ENCODE peak calls at places on chromosomes 13 and 19, in nine cellular contexts. N is stimulated activated naive CD8-positive, alpha-beta T cell treated with anti-CD3 and anti-CD28 coated beads, Interleukin-15, amount 100 ng/mL, for 72 hours; I is stimulated activated CD8-positive, alpha-beta memory T cell treated with anti-CD3 and anti-CD28 coated beads, Interleukin-12 subunit alpha, Interleukin-12 subunit beta, amount 100 ng/mL, for 4 hours; Q is posterior cingulate gyrus; H is ELR; X is foreskin fibroblast; U is HT1080; O is stimulated activated effector memory CD8-positive, alpha-beta T cell treated with anti-CD3 and anti-CD28 coated beads, Interleukin-12 subunit alpha, Interleukin-12 subunit beta, amount 100 ng/mL, for 72 hours; S is lower lobe of right lung. T is an unnamed sample.

GRCh38 chr19:14093117-14093784 is 2.7 kb upstream of the SAMD1 start:
- DNase-seq in N (no peak), I (no peak), Q (no peak), H (no peak), X (no peak), U (no peak), O (no peak), S (no peak), T (no peak)

GRCh38 chr19:33551676-33552075 is 30.1 kb upstream of the PEPD start:
- DNase-seq in N (no peak), I (no peak), Q (no peak), H (no peak), X (no peak), U (no peak), O (no peak), S (no peak), T (no peak)

GRCh38 chr19:18205180-18205915 is 1.5 kb upstream of the RAB3A start:
- DNase-seq in N (peak; percentile 53), I (no peak), Q (peak; percentile 76), H (peak; percentile 83), X (peak; percentile 65), U (peak; percentile 22), O (peak; percentile 77), S (peak; percentile 82), T (peak; percentile 78)

GRCh38 chr13:69579351-69579750 is 528.3 kb upstream of the ATXN8OS start:
- DNase-seq in N (no peak), I (no peak), Q (no peak), H (peak; percentile 10), X (no peak), U (peak; percentile 6), O (no peak), S (no peak), T (no peak)

GRCh38 chr13:71867101-71867814 is at the start of gene DACH1:
- DNase-seq in N (peak; percentile 13), I (no peak), Q (peak; percentile 15), H (peak; percentile 82), X (peak; percentile 9), U (peak; percentile 90), O (no peak), S (peak; percentile 49), T (peak; percentile 65)

GRCh38 chr13:95656386-95657015 is 12.0 kb upstream of the DZIP1 start:
- DNase-seq in N (no peak), I (no peak), Q (no peak), H (no peak), X (no peak), U (no peak), O (no peak), S (no peak), T (no peak)

GRCh38 chr19:31066385-31066784 is 282.9 kb downstream of the TSHZ3 start:
- DNase-seq in N (no peak), I (no peak), Q (no peak), H (peak; percentile 81), X (peak; percentile 69), U (peak; percentile 87), O (no peak), S (no peak), T (peak; percentile 70)

GRCh38 chr13:75226755-75227435 is 255.1 kb downstream of the TBC1D4 start:
- DNase-seq in N (no peak), I (no peak), Q (no peak), H (peak; percentile 86), X (peak; percentile 82), U (peak; percentile 90), O (no peak), S (no peak), T (peak; percentile 70)

GRCh38 chr13:80338781-80339577 is 1.9 kb downstream of the SPRY2 start:
- DNase-seq in N (no peak), I (no peak), Q (peak; percentile 69), H (peak; percentile 79), X (peak; percentile 72), U (peak; percentile 76), O (peak; percentile 50), S (peak; percentile 86), T (peak; percentile 72)

GRCh38 chr19:34370117-34370516 is 5.1 kb downstream of the GPI start:
- DNase-seq in N (no peak), I (no peak), Q (no peak), H (no peak), X (no peak), U (no peak), O (no peak), S (no peak), T (no peak)

GRCh38 chr13:105573134-105573533 is 962.3 kb downstream of the EFNB2 start:
- DNase-seq in N (no peak), I (no peak), Q (no peak), H (peak; percentile 11), X (peak; percentile 56), U (no peak), O (no peak), S (no peak), T (no peak)

T was measured in AG08396.